ENCODE peak calls at places on chromosomes 3 and 15, in six cellular contexts. L is A549; F is GM12865; M is tibial artery; V is stimulated activated CD8-positive, alpha-beta memory T cell treated with anti-CD3 and anti-CD28 coated beads, Interleukin-15, amount 100 ng/mL, for 1 hour; S is OCI-LY7. O is an unnamed sample.
A peak's percentile ranks its signal among the peaks of the same experiment; 100 is the strongest.

GRCh38 chr15:42498212-42499038 is 3.0 kb downstream of the SNAP23 start:
- DNase-seq in M (no peak), F (no peak), L (no peak), S (no peak), V (no peak), O (no peak)

GRCh38 chr3:110344897-110345767 is 726.5 kb upstream of the NECTIN3 start:
- DNase-seq in L (peak; percentile 91), S (no peak), F (no peak), V (no peak), M (no peak), O (no peak)

GRCh38 chr3:134928392-134928791 is 133.3 kb downstream of the EPHB1 start:
- DNase-seq in F (no peak), M (no peak), S (no peak), L (no peak), V (no peak), O (no peak)

GRCh38 chr3:185687479-185687878 is 101.4 kb downstream of the SENP2 start:
- DNase-seq in S (no peak), F (no peak), M (no peak), L (no peak), V (no peak), O (no peak)

GRCh38 chr3:132456141-132456540 is 38.8 kb downstream of the DNAJC13 start:
- DNase-seq in S (no peak), V (no peak), M (no peak), F (no peak), L (no peak), O (no peak)

GRCh38 chr15:70268698-70269251 is 171.1 kb upstream of the TLE3 start:
- DNase-seq in M (no peak), S (no peak), F (peak; percentile 39), L (no peak), V (no peak), O (no peak)

GRCh38 chr3:116270053-116270452 is 175.2 kb downstream of the LSAMP start:
- DNase-seq in M (no peak), L (no peak), F (no peak), S (no peak), V (no peak), O (no peak)

GRCh38 chr15:79168922-79169322 is 78.3 kb upstream of the RASGRF1 start:
- DNase-seq in V (no peak), M (no peak), F (no peak), L (peak; percentile 48), S (no peak), O (no peak)

GRCh38 chr3:51393096-51393495 is 2.0 kb downstream of the RBM15B start:
- DNase-seq in V (no peak), M (no peak), F (no peak), L (no peak), S (no peak), O (peak; percentile 65)

GRCh38 chr15:56369234-56369633 is 4.0 kb downstream of the TEX9 start:
- DNase-seq in L (no peak), F (peak; percentile 48), V (no peak), S (peak; percentile 33), M (no peak), O (no peak)

GRCh38 chr3:47283193-47283537 is 421 bp downstream of the KLHL18 start:
- DNase-seq in M (no peak), V (peak; percentile 8), L (peak; percentile 5), F (peak; percentile 45), S (peak; percentile 55), O (no peak)

GRCh38 chr3:23750573-23751484 is 54.9 kb upstream of the UBE2E1 start:
- DNase-seq in M (no peak), V (no peak), S (no peak), F (no peak), L (no peak), O (no peak)

GRCh38 chr3:8629151-8630021 is 15.2 kb downstream of the SSUH2 start:
- DNase-seq in F (peak; percentile 54), V (peak; percentile 24), L (peak; percentile 98), S (no peak), M (peak; percentile 93), O (peak; percentile 89)

GRCh38 chr3:14925729-14926591 is 21.4 kb upstream of the NR2C2 start:
- DNase-seq in V (no peak), S (peak; percentile 71), M (no peak), F (peak; percentile 68), L (peak; percentile 72), O (no peak)

GRCh38 chr3:15284121-15284889 is 48.1 kb downstream of the SH3BP5 start:
- DNase-seq in S (no peak), M (peak; percentile 66), L (no peak), F (no peak), V (no peak), O (peak; percentile 55)

GRCh38 chr15:75620776-75621536 is 4.6 kb downstream of the SNUPN start:
- DNase-seq in L (peak; percentile 41), M (peak; percentile 92), V (no peak), F (no peak), S (no peak), O (peak; percentile 80)

GRCh38 chr15:87871130-87871737 is 385.3 kb downstream of the NTRK3 start:
- DNase-seq in V (no peak), L (no peak), M (no peak), F (no peak), S (no peak), O (no peak)

GRCh38 chr3:53045784-53046170 is at the start of gene SFMBT1:
- DNase-seq in S (peak; percentile 82), V (peak; percentile 42), M (peak; percentile 77), F (peak; percentile 89), L (peak; percentile 67), O (peak; percentile 90)

GRCh38 chr3:120524171-120524923 is 71.8 kb upstream of the NDUFB4 start:
- DNase-seq in S (no peak), M (no peak), V (no peak), F (no peak), L (no peak), O (no peak)

GRCh38 chr15:77387355-77388105 is 32.4 kb downstream of the PEAK1 start:
- DNase-seq in V (no peak), L (no peak), S (no peak), M (no peak), F (no peak), O (no peak)

GRCh38 chr3:160677459-160677901 is 520 bp downstream of the ARL14 start:
- DNase-seq in F (no peak), S (no peak), M (no peak), V (no peak), L (peak; percentile 40), O (no peak)

GRCh38 chr3:72193768-72194463 is 409.0 kb upstream of the PROK2 start:
- DNase-seq in M (no peak), L (no peak), V (no peak), S (no peak), F (no peak), O (no peak)

GRCh38 chr15:40293905-40294895 is 11.3 kb upstream of the ANKRD63 start:
- DNase-seq in M (no peak), V (no peak), S (no peak), L (no peak), F (no peak), O (no peak)

GRCh38 chr3:32403663-32404062 is 12.0 kb downstream of the CMTM7 start:
- DNase-seq in M (no peak), S (no peak), V (no peak), L (no peak), F (no peak), O (no peak)

GRCh38 chr15:43134157-43134637 is 811 bp downstream of the TMEM62 start:
- DNase-seq in M (no peak), S (peak; percentile 26), V (no peak), F (peak; percentile 23), L (no peak), O (no peak)

GRCh38 chr3:42493126-42493797 is 9.2 kb upstream of the VIPR1 start:
- DNase-seq in L (no peak), S (no peak), F (no peak), M (no peak), V (no peak), O (no peak)